ENCODE peak calls at places on chromosome 1, in eight cellular contexts. S is NB4; B is colonic mucosa; L is fibroblast of mammary gland; Y is tibial artery; F is DND-41; C is thoracic aorta; I is CD8-positive, alpha-beta T cell. E is an unnamed sample.

GRCh38 chr1:147745271-147745670 is 15.1 kb downstream of the GJA5 start:
- DNase-seq in C (no peak), L (no peak), F (no peak), I (no peak), Y (no peak), B (no peak), S (no peak), E (no peak)

GRCh38 chr1:10628685-10629084 is 153.9 kb downstream of the PEX14 start:
- DNase-seq in C (no peak), L (peak), F (no peak), Y (no peak), B (no peak), I (no peak), S (no peak), E (peak)

GRCh38 chr1:210359255-210359654 is 30.6 kb downstream of the HHAT start:
- DNase-seq in F (no peak), S (no peak), L (no peak), Y (no peak), B (no peak), I (no peak), C (no peak), E (no peak)

GRCh38 chr1:222817529-222817928 is 2.7 kb downstream of the DISP1 start:
- DNase-seq in C (peak), Y (no peak), S (peak), I (no peak), F (no peak), L (peak), B (no peak), E (peak)

GRCh38 chr1:69567847-69568434 is at the start of gene LRRC7:
- DNase-seq in B (no peak), L (no peak), C (no peak), I (no peak), S (no peak), Y (no peak), F (no peak), E (no peak)

GRCh38 chr1:28517649-28517999 is 11.8 kb downstream of the RCC1 start:
- DNase-seq in Y (no peak), C (no peak), F (no peak), I (no peak), B (peak), S (no peak), L (peak), E (no peak)

GRCh38 chr1:77925536-77925935 is 37.1 kb downstream of the NEXN start:
- DNase-seq in Y (no peak), I (no peak), L (no peak), C (no peak), F (no peak), S (no peak), B (no peak), E (peak)

GRCh38 chr1:214584805-214585766 is 17.9 kb upstream of the CENPF start:
- DNase-seq in B (no peak), Y (no peak), I (no peak), L (peak), S (peak), C (no peak), F (no peak), E (peak)

GRCh38 chr1:178506177-178506576 is 6.7 kb upstream of the TEX35 start:
- DNase-seq in I (no peak), S (no peak), B (no peak), F (no peak), C (no peak), Y (no peak), L (no peak), E (no peak)

GRCh38 chr1:20063861-20064292 is 6.1 kb upstream of the PLA2G5 start:
- DNase-seq in F (no peak), S (no peak), Y (no peak), L (peak), C (no peak), B (no peak), I (no peak), E (peak)

GRCh38 chr1:25343872-25344271 is 5.7 kb downstream of the TMEM50A start:
- DNase-seq in Y (no peak), S (no peak), B (no peak), I (no peak), L (peak), F (no peak), C (no peak), E (peak)

GRCh38 chr1:187577625-187578024 is 748.9 kb downstream of the PLA2G4A start:
- DNase-seq in C (no peak), B (no peak), F (no peak), Y (no peak), S (no peak), L (no peak), I (no peak), E (peak)

GRCh38 chr1:59375321-59376220 is 78.7 kb downstream of the FGGY start:
- DNase-seq in C (no peak), F (no peak), I (no peak), Y (no peak), S (no peak), B (no peak), L (peak), E (peak)

GRCh38 chr1:20439282-20439681 is 46.7 kb downstream of the CAMK2N1 start:
- DNase-seq in S (peak), B (no peak), F (peak), Y (no peak), C (no peak), L (peak), I (no peak), E (peak)

GRCh38 chr1:174953657-174954435 is 45.9 kb upstream of the CACYBP start:
- DNase-seq in L (no peak), B (peak), F (no peak), S (no peak), Y (no peak), C (no peak), I (no peak), E (no peak)

GRCh38 chr1:168531605-168532345 is 12.0 kb downstream of the XCL2 start:
- DNase-seq in Y (no peak), I (no peak), F (no peak), C (no peak), L (no peak), S (no peak), B (no peak), E (no peak)

GRCh38 chr1:21651214-21652042 is 17.7 kb downstream of the RAP1GAP start:
- DNase-seq in I (peak), L (no peak), C (no peak), S (peak), B (peak), F (no peak), Y (no peak), E (no peak)

GRCh38 chr1:216523043-216523442 is 99.8 kb upstream of the USH2A start:
- DNase-seq in C (no peak), I (no peak), S (no peak), Y (no peak), L (no peak), B (no peak), F (no peak), E (no peak)

GRCh38 chr1:53470155-53470554 is 11.0 kb downstream of the DMRTB1 start:
- DNase-seq in C (no peak), F (no peak), B (peak), S (no peak), I (no peak), L (peak), Y (peak), E (peak)

GRCh38 chr1:154276797-154277196 is 4.4 kb downstream of the HAX1 start:
- DNase-seq in F (peak), L (no peak), C (no peak), S (peak), Y (no peak), I (no peak), B (no peak), E (no peak)

GRCh38 chr1:67100833-67101232 is 33.9 kb downstream of the C1orf141 start:
- DNase-seq in S (no peak), B (no peak), Y (no peak), L (no peak), I (no peak), C (no peak), F (no peak), E (no peak)

GRCh38 chr1:28601696-28602095 is 9.6 kb downstream of the RAB42 start:
- DNase-seq in L (peak), Y (peak), B (no peak), S (no peak), C (no peak), F (no peak), I (no peak), E (peak)

GRCh38 chr1:206476058-206476457 is 5.8 kb downstream of the IKBKE start:
- DNase-seq in F (no peak), B (no peak), I (no peak), C (no peak), L (no peak), S (no peak), Y (no peak), E (no peak)

GRCh38 chr1:108593448-108593847 is 33.5 kb downstream of the EEIG2 start:
- DNase-seq in S (no peak), I (no peak), L (no peak), F (no peak), C (no peak), B (no peak), Y (no peak), E (no peak)

GRCh38 chr1:29408831-29409605 is 172.7 kb downstream of the PTPRU start:
- DNase-seq in L (no peak), F (no peak), Y (no peak), B (no peak), C (no peak), S (no peak), I (peak), E (no peak)

GRCh38 chr1:14713077-14713476 is 114.6 kb downstream of the KAZN start:
- DNase-seq in F (no peak), I (no peak), C (no peak), Y (no peak), S (no peak), B (no peak), L (no peak), E (no peak)

GRCh38 chr1:70546726-70547125 is 135.7 kb downstream of the CTH start:
- DNase-seq in Y (no peak), S (no peak), B (no peak), L (no peak), I (no peak), C (no peak), F (no peak), E (no peak)

GRCh38 chr1:23581219-23581618 is 21.9 kb upstream of the ID3 start:
- DNase-seq in B (no peak), F (no peak), L (peak), Y (no peak), C (no peak), S (no peak), I (no peak), E (peak)

GRCh38 chr1:182484531-182485257 is 34.7 kb downstream of the RGSL1 start:
- DNase-seq in Y (no peak), L (no peak), C (no peak), F (peak), I (no peak), S (peak), B (no peak), E (no peak)

GRCh38 chr1:18191868-18192155 is 84.2 kb downstream of the IGSF21 start:
- DNase-seq in F (no peak), S (no peak), L (no peak), Y (no peak), C (no peak), B (no peak), I (no peak), E (no peak)

GRCh38 chr1:204584699-204585372 is 68.6 kb downstream of the MDM4 start:
- DNase-seq in L (no peak), C (no peak), F (peak), Y (no peak), I (peak), S (no peak), B (no peak), E (no peak)

GRCh38 chr1:228035844-228036243 is 29.0 kb downstream of the WNT3A start:
- DNase-seq in L (no peak), Y (no peak), B (no peak), F (no peak), C (no peak), I (no peak), S (peak), E (no peak)

GRCh38 chr1:153942766-153943549 is 3.6 kb downstream of the DENND4B start:
- DNase-seq in L (no peak), Y (no peak), I (no peak), S (no peak), B (no peak), C (no peak), F (no peak), E (no peak)

DNA sequence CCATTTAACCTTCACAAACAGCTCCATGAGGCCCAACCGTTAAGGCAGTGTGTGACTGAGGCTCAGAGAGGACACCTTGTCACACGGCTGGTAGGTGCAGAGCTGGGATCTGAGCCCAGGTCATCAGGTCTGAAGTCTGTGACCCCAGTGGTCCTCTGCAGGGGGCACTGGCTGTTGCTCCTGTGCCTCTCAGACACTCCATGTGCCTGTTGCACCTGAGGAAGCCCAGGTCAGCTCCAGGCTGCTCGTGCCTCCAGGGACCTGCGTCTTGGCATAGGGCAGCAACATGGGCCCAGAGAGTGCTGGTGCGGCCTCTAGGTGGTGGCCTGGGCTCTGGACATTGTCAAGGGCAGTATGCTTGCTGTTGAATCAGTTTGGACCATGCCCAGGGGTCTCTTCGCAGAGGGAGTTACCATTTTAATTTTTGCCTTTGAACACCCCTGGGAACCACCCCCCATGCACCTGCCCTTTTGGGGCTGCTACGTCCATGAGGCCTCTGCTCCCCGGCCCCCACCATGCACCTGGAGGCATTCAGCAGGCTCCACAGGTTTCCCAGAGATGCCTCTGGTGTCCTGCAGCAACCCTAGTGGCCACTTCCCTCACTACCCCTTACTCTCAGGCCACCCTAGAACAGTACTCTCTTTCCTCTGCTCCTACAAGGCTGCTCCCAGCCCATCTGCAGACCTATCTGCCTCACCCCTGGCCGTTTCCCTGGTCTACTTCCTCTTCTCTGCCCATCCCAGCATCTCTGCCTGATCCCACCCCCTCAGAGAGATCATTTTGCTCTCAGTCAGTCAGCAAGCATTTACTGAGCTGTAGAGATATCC is 25.2 kb upstream of the EPS8L3 start:
- DNase-seq in L (no peak), B (peak), S (peak), I (no peak), F (no peak), Y (peak), C (no peak), E (no peak)
- TF ChIP-seq CTCF in L (peak), B (no peak), S (peak), I (no peak), F (peak), Y (no peak), C (peak), E (peak)

GRCh38 chr1:110390096-110390495 is 730 bp downstream of the SLC16A4 start:
- DNase-seq in C (no peak), Y (peak), I (no peak), B (peak), F (no peak), S (no peak), L (peak), E (peak)
- H3K4me3 ChIP-seq in C (peak), Y (peak), I (no peak), B (no peak), F (no peak), S (no peak), L (peak), E (peak)

DNA sequence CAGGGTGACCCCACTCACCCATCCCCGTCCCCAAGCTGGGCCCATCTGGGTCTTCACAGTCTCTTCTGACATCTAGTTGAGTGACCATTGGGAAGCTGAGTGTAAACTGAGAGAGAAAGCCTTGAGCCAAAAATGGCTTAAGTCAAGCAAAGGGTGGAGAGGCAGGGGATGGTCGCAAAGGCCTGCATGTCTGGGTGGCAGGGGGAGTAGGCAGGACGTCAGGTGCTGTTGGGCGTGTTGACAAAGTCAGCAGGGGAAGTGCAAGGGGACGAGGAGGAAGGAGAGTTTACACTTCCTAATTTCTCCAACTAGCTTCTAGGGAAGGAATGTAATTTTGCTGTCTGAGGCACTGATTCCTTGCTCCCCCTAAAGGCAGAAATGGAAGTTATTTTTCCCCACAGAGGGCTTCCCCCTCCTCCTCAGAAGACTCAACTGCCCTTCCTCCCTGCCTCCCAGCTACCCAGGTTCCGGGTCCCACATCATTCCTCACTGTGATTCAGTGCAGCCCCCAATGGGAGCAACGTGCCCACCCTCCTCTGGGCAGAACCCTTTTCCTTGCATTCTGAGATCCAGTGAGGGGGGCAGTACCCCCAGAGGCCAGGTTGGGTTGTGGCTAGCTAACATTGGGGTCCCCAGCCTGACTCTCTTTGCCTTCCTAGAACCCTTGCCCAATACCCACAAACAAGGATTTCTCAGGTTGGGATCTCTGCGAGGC is 1.2 kb upstream of the ADORA1 start:
- DNase-seq in Y (no peak), C (no peak), L (peak), I (peak), S (peak), B (no peak), F (no peak), E (peak)
- TF ChIP-seq CTCF in Y (peak), C (peak), L (peak), I (no peak), S (peak), B (no peak), F (peak), E (peak)

GRCh38 chr1:230087034-230087721 is 20.1 kb downstream of the GALNT2 start:
- DNase-seq in B (no peak), L (no peak), I (no peak), C (no peak), S (peak), F (peak), Y (no peak), E (no peak)
- H3K4me3 ChIP-seq in B (no peak), L (no peak), I (no peak), C (no peak), S (no peak), F (no peak), Y (no peak), E (no peak)

DNA sequence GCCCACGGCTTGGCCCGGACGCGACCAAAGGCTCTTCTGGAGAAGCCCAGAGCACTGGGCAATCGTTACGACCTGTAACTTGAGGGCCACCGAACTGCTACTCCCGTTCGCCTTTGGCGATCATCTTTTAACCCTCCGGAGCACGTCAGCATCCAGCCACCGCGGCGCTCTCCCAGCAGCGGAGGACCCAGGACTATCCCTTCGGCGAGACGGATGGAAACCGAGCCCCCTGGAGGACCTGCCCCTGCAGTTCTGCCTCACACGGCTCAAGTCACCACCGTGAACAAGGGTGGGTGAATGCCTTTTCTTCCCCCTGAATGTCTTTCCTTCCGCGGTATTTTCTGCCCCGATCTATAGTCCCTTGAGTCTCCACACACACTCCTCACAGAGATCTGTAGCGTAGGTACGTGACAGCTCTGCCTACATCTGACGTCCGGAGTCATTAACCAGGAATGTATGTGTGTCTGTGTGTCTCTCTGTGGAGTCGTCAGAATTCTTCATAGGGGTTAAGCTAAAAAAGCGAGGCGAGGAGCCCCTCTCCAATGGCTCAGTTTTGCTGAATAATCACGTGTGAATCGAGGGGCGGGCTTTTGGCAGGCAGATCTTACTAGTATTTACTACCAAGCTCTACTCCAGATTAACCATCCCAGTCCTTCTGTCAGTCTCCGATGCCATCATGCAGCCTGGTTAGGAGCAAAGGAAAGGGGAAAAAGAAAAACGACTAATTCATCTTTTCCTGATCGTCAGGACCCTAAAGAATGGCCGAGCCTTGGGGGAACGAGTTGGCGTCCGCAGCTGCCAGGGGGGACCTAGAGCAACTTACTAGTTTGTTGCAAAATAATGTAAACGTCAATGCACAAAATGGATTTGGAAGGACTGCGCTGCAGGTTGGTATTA is at the start of gene CDKN2C:
- DNase-seq in S (peak), C (no peak), B (peak), I (peak), Y (peak), F (peak), L (peak), E (peak)
- TF ChIP-seq CTCF in S (peak), C (no peak), B (no peak), I (no peak), Y (no peak), F (no peak), L (no peak), E (peak)

GRCh38 chr1:32181563-32181962 is 2.1 kb downstream of the TXLNA start:
- DNase-seq in I (no peak), C (no peak), F (no peak), S (no peak), Y (no peak), L (no peak), B (no peak), E (no peak)

GRCh38 chr1:32179443-32180185 is at the start of gene TXLNA:
- DNase-seq in S (peak), L (peak), Y (peak), F (peak), C (peak), B (peak), I (peak), E (peak)

GRCh38 chr1:32180186-32181060 is 948 bp downstream of the TXLNA start:
- DNase-seq in F (peak), B (peak), Y (peak), C (no peak), S (peak), L (peak), I (peak), E (peak)

GRCh38 chr1:32182060-32182459 is 2.6 kb downstream of the TXLNA start:
- DNase-seq in L (peak), S (no peak), Y (no peak), B (no peak), C (no peak), F (no peak), I (no peak), E (no peak)

GRCh38 chr1:32181065-32181464 is 1.6 kb downstream of the TXLNA start:
- DNase-seq in Y (no peak), I (no peak), F (no peak), L (no peak), S (no peak), C (no peak), B (no peak), E (no peak)
- H3K4me3 ChIP-seq in Y (peak), I (peak), F (peak), L (peak), S (peak), C (peak), B (peak), E (peak)

E was measured in fibroblast of pulmonary artery.